ENCODE peak calls at places on chromosome 12, in eight cellular contexts. O is tibial artery, X is epithelial cell of esophagus, C is neuronal stem cell, L is DND-41, Z is GM12865, M is astrocyte of the cerebellum, A is adrenal gland. E is an unnamed sample.

GRCh38 chr12:52216807-52217206 is 16.2 kb upstream of the KRT7 start:
- DNase-seq in O (peak; percentile 73), X (no peak), C (no peak), L (no peak), Z (no peak), M (no peak), A (no peak), E (peak; percentile 85)

GRCh38 chr12:80053048-80053790 is 46.1 kb upstream of the OTOGL start:
- DNase-seq in O (peak; percentile 96), X (no peak), C (no peak), L (no peak), Z (no peak), M (peak; percentile 79), A (peak; percentile 80), E (peak; percentile 54)

GRCh38 chr12:71565568-71565967 is 98.1 kb downstream of the ZFC3H1 start:
- DNase-seq in O (no peak), X (no peak), C (no peak), L (no peak), Z (no peak), M (no peak), A (no peak), E (no peak)

GRCh38 chr12:6827982-6828670 is at the start of gene P3H3:
- DNase-seq in O (no peak), X (peak; percentile 48), C (no peak), L (no peak), Z (no peak), M (no peak), A (no peak), E (peak; percentile 87)

GRCh38 chr12:94730846-94731245 is 80.5 kb upstream of the TMCC3 start:
- DNase-seq in O (no peak), X (no peak), C (no peak), L (no peak), Z (no peak), M (no peak), A (no peak), E (no peak)

GRCh38 chr12:103326190-103326589 is 169.6 kb downstream of the C12orf42 start:
- DNase-seq in O (no peak), X (peak; percentile 20), C (peak; percentile 4), L (no peak), Z (peak; percentile 49), M (no peak), A (no peak), E (no peak)

GRCh38 chr12:100858658-100859057 is 64.1 kb downstream of the ANO4 start:
- DNase-seq in O (no peak), X (peak; percentile 57), C (no peak), L (no peak), Z (no peak), M (no peak), A (no peak), E (no peak)

GRCh38 chr12:111993290-111994150 is 19.4 kb downstream of the TMEM116 start:
- DNase-seq in O (no peak), X (no peak), C (no peak), L (peak; percentile 55), Z (peak; percentile 71), M (no peak), A (no peak), E (no peak)

GRCh38 chr12:12047682-12048081 is 23.1 kb upstream of the BCL2L14 start:
- DNase-seq in O (no peak), X (no peak), C (no peak), L (no peak), Z (no peak), M (no peak), A (no peak), E (no peak)

GRCh38 chr12:131681257-131681620 is 29.7 kb upstream of the SFSWAP start:
- DNase-seq in O (peak; percentile 9), X (no peak), C (no peak), L (no peak), Z (no peak), M (no peak), A (no peak), E (no peak)

GRCh38 chr12:106289196-106289681 is 13.3 kb upstream of the TCP11L2 start:
- DNase-seq in O (no peak), X (peak; percentile 49), C (no peak), L (no peak), Z (no peak), M (no peak), A (no peak), E (no peak)

GRCh38 chr12:132522586-132523380 is 32.8 kb downstream of the FBRSL1 start:
- DNase-seq in O (no peak), X (no peak), C (no peak), L (no peak), Z (no peak), M (no peak), A (no peak), E (no peak)

GRCh38 chr12:58416211-58416610 is 474.8 kb downstream of the ATP23 start:
- DNase-seq in O (no peak), X (peak; percentile 21), C (no peak), L (no peak), Z (no peak), M (no peak), A (peak; percentile 12), E (no peak)

DNA sequence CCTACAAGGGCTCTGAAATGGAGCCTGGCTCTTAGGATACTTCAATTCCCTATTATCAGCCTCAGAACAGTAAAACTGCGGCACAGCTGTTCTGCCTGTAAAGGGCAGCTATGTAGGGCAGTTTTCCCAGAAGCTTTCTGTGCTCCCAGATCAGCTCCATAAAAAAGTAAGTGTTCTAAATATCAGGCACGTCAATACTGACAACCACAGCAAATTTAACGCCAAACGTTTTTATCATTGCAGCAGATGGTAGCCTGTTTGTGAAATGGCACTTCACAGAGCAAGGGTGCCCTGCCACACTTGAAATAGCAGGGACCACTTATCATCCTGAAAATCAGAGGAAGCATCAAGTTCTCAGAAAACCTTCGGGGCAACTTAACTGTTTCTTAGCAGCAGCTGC is 54.8 kb upstream of the PTHLH start:
- DNase-seq in O (no peak), X (no peak), C (no peak), L (peak; percentile 81), Z (no peak), M (no peak), A (no peak), E (no peak)
- H3K4me3 ChIP-seq in O (no peak overlapping the region), X (no peak overlapping the region), C (no peak overlapping the region), L (no peak overlapping the region), Z (no peak overlapping the region), M (no peak overlapping the region), A (no peak overlapping the region), E (no peak overlapping the region)

GRCh38 chr12:104602426-104602825 is 145.7 kb downstream of the CHST11 start:
- DNase-seq in O (no peak), X (peak; percentile 22), C (no peak), L (no peak), Z (no peak), M (no peak), A (no peak), E (no peak)

GRCh38 chr12:104603545-104603973 is 146.8 kb downstream of the CHST11 start:
- DNase-seq in O (no peak), X (peak; percentile 91), C (no peak), L (no peak), Z (no peak), M (no peak), A (no peak), E (no peak)

GRCh38 chr12:104604070-104604994 is 147.6 kb downstream of the CHST11 start:
- DNase-seq in O (peak; percentile 90), X (peak; percentile 96), C (no peak), L (no peak), Z (peak; percentile 86), M (peak; percentile 76), A (peak; percentile 93), E (peak; percentile 96)

GRCh38 chr12:104600790-104601739 is 144.3 kb downstream of the CHST11 start:
- DNase-seq in O (no peak), X (no peak), C (no peak), L (no peak), Z (no peak), M (no peak), A (peak; percentile 81), E (no peak)

DNA sequence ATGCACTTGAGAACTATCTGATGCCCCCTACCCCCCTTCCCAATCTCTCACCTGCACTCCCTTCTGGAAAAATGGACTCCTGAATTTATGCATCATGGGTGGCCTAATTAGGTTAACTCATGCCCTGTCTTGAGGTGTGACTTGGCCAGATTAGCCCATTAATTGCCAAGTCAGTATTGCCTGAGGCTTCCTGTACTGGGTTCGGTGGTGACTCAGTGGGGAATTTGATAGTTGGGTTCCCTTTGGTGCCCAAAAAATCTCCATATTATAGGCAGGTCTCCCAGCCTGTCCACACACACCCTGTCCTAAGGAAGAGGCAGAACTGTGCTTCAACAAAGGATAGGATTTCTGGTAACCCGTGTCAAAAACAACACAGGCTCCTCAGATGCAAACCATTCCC is 146.2 kb downstream of the CHST11 start:
- DNase-seq in O (no peak), X (peak; percentile 87), C (no peak), L (no peak), Z (no peak), M (no peak), A (no peak), E (no peak)
- H3K4me3 ChIP-seq in O (no peak overlapping the region), X (no peak overlapping the region), C (no peak overlapping the region), L (no peak overlapping the region), Z (no peak overlapping the region), M (no peak overlapping the region), A (no peak overlapping the region), E (no peak overlapping the region)

GRCh38 chr12:30169839-30170591 is 386.3 kb upstream of the TMTC1 start:
- DNase-seq in O (no peak), X (peak; percentile 8), C (no peak), L (no peak), Z (no peak), M (no peak), A (no peak), E (no peak)
- H3K4me3 ChIP-seq in O (no peak overlapping the region), X (no peak overlapping the region), C (no peak overlapping the region), L (no peak overlapping the region), Z (no peak overlapping the region), M (peak overlapping the region; percentile 21), A (no peak overlapping the region), E (no peak overlapping the region)

GRCh38 chr12:43550831-43551270 is 1.2 kb downstream of the ADAMTS20 start:
- DNase-seq in O (no peak), X (no peak), C (peak; percentile 5), L (no peak), Z (no peak), M (no peak), A (no peak), E (no peak)

GRCh38 chr12:43551971-43552559 is at the start of gene ADAMTS20:
- DNase-seq in O (no peak), X (peak; percentile 15), C (peak; percentile 81), L (no peak), Z (no peak), M (no peak), A (no peak), E (no peak)

GRCh38 chr12:43556057-43556456 is 4.1 kb upstream of the ADAMTS20 start:
- DNase-seq in O (no peak), X (no peak), C (no peak), L (no peak), Z (no peak), M (no peak), A (no peak), E (no peak)

DNA sequence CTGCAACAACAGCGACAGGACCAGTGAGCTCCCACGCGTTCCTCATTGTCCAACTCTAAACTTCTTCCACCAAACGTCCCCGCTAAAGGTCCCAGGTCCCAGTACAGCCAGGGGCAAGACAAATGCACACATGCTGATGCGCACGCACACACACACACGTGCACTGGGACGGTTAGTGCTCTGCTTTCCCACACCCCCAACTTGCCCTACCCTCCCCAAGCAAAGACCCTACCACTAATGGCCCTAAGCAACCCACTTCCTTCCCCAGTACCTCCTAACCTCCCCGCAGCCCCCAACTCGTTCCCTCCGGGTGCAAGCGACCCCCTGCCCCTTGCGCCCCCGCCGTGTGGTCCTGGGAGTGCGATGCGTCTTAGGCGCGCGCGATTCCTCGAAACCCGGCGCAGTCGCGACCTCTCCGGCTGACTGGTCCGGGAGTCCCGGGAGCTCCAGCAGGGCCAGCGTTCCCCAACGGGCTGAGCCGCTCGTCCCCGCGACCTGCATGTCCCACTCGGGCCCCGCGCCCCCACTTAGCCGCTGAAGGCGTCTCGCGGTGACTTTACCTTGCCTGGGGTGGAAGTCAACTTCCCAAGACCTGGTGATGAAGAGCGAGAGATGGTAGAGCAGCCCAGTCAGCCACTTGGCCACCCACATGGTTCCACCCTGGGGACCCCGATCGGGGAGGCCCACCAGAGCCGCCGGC is 582 bp downstream of the ADAMTS20 start:
- DNase-seq in O (no peak), X (no peak), C (peak; percentile 29), L (no peak), Z (no peak), M (no peak), A (no peak), E (no peak)
- H3K4me3 ChIP-seq in O (no peak overlapping the region), X (no peak overlapping the region), C (peak overlapping the region; percentile 60), L (no peak overlapping the region), Z (no peak overlapping the region), M (peak overlapping the region; percentile 38), A (no peak overlapping the region), E (no peak overlapping the region)